ENCODE peak calls at places on chromosomes 12 and 14, in ten cellular contexts. G, W, F, B, Z, D, V, R, A and O are unnamed samples.

GRCh38 chr12:54429014-54429471 is 10.0 kb upstream of the ITGA5 start:
- DNase-seq in R (no peak), F (no peak), B (no peak), A (peak; percentile 71), V (no peak), Z (no peak), G (no peak), D (no peak), W (no peak), O (no peak)

GRCh38 chr12:56628671-56629458 is 1.3 kb downstream of the BAZ2A start:
- DNase-seq in D (peak; percentile 70), Z (peak; percentile 51), R (peak; percentile 51), F (peak; percentile 69), B (peak; percentile 54), V (peak; percentile 78), A (no peak), W (peak; percentile 72), G (no peak), O (peak; percentile 59)

GRCh38 chr14:104164512-104164911 is 26.1 kb downstream of the KIF26A start:
- DNase-seq in D (no peak), B (no peak), W (no peak), V (no peak), G (no peak), R (no peak), Z (no peak), F (no peak), A (no peak), O (no peak)

GRCh38 chr14:71321556-71322315 is 414.5 kb downstream of the PCNX1 start:
- DNase-seq in G (peak; percentile 44), Z (no peak), V (no peak), D (no peak), A (peak; percentile 76), F (peak; percentile 44), B (no peak), W (no peak), R (peak; percentile 19), O (peak; percentile 69)

GRCh38 chr12:110312581-110313360 is 31.7 kb downstream of the ATP2A2 start:
- DNase-seq in B (no peak), D (no peak), G (no peak), V (no peak), Z (no peak), R (peak; percentile 43), W (no peak), F (no peak), A (peak; percentile 76), O (no peak)

GRCh38 chr12:104443008-104443407 is 13.7 kb upstream of the CHST11 start:
- DNase-seq in Z (no peak), F (no peak), A (no peak), R (no peak), V (no peak), G (no peak), B (no peak), W (no peak), D (no peak), O (no peak)

GRCh38 chr14:96478119-96478518 is 24.1 kb upstream of the PAPOLA start:
- DNase-seq in D (no peak), G (no peak), V (no peak), B (no peak), A (no peak), W (no peak), R (no peak), F (no peak), Z (no peak), O (no peak)

GRCh38 chr14:73173092-73173735 is 36.9 kb downstream of the PSEN1 start:
- DNase-seq in B (no peak), Z (no peak), A (peak; percentile 27), G (peak; percentile 6), V (no peak), D (no peak), F (peak; percentile 88), W (no peak), R (peak; percentile 18), O (peak; percentile 35)

GRCh38 chr12:70459786-70460185 is 93.7 kb downstream of the KCNMB4 start:
- DNase-seq in G (no peak), V (no peak), D (no peak), R (no peak), A (no peak), F (peak; percentile 64), Z (no peak), W (no peak), B (no peak), O (no peak)

GRCh38 chr12:113439606-113440030 is 17.4 kb downstream of the SDSL start:
- DNase-seq in R (peak; percentile 74), G (peak; percentile 64), B (no peak), V (no peak), A (peak; percentile 41), D (peak; percentile 39), F (peak; percentile 65), W (no peak), Z (no peak), O (peak; percentile 92)

DNA sequence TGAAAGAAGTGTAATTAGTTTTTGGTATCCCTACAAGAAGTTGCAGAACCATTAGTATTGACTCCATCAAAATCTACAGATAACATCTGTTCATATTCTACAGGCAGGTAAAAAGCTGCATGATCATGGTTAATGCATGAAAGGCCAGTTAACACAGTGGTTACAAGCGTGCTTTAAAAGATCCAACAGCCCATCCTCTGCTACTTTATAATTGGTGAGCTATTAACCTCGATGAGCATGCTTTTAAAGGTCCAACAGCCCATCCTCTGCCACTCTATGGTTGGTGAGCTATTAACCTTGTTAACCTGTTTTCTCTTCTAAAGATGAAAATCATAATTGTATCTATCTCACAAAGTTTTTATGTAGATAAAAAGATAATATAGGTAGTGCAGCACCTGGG is 289.3 kb downstream of the DUSP6 start:
- DNase-seq in B (no peak), W (no peak), R (no peak), Z (no peak), A (no peak), D (no peak), F (no peak), G (no peak), V (no peak), O (no peak)
- H3K27ac ChIP-seq in B (no peak overlapping the region), W (no peak overlapping the region), R (no peak overlapping the region), Z (no peak overlapping the region), A (no peak overlapping the region), D (no peak overlapping the region), F (no peak overlapping the region), G (no peak overlapping the region), V (no peak overlapping the region), O (no peak overlapping the region)

DNA sequence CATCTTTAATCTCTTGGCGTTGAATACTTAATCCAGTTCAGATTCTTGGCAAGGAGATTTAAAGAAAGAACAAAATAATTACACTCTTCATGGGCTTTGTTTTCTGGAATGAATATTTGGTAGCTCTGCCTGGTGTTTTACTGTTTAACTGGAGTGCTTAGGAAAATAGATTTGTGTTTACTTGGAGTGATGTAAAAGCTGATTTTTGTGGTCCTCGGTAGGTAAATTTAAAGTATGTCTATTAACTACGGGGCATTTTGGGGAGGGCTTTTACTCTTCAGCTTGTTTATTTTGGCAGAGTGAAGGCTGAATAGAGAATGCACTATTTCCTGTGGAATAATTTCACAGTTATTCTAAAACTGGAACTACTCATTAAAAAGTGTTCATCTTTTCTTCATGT is 150.2 kb upstream of the LRIG3 start:
- DNase-seq in B (no peak), R (no peak), D (no peak), W (no peak), A (no peak), V (no peak), F (no peak), G (no peak), Z (no peak), O (no peak)
- H3K27ac ChIP-seq in B (no peak overlapping the region), R (no peak overlapping the region), D (no peak overlapping the region), W (no peak overlapping the region), A (no peak overlapping the region), V (no peak overlapping the region), F (no peak overlapping the region), G (no peak overlapping the region), Z (no peak overlapping the region), O (no peak overlapping the region)

DNA sequence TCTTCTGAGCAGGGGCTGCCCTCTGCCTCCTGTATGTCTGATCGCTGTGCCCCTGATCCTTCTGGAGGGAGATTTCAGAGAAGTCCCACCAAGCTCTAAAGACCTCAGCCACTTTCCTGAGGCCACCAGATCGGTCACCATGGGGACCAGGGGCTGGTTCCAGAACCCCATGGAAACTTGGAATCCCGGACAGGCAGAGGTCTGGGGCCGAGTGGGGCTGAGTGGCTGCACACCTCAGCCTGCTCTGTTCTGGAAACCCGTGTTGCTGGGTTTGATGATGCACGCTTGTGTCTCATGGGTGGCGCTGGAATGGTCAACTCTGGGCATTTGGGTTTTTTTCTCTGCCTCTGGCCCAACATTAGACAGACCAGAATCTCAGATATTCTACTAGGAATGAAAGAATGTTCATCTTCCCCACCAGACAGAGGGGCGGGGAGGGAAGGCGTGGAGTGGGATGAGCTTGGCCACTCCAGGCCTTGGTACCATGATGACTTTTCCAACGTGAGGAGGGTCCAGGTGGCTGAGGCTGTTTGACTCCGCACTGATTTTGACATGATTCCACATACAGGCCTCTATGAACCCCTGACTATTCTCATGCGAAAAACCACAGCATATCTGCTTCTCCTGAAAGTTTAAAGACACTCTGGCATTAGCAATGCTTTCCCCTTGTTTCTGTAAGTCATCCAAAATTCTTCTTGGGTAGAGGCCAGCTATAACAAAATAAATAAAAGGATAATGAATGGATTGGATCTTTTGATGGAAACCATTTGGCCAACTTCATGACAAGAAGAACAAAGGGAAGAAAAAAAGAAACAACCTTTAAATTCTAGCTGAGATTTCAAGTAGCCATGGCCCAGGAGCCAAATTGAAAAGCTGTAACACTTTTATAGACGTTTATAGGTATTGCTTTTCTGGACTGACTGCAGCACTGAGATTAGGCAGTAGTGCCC is 114.6 kb downstream of the ADGRD1 start:
- DNase-seq in R (no peak), Z (no peak), G (no peak), B (peak; percentile 10), F (no peak), W (no peak), A (no peak), V (no peak), D (no peak), O (no peak)
- H3K27ac ChIP-seq in R (no peak overlapping the region), Z (no peak overlapping the region), G (no peak overlapping the region), B (peak overlapping the region; percentile 74), F (no peak overlapping the region), W (no peak overlapping the region), A (no peak overlapping the region), V (peak overlapping the region; percentile 46), D (no peak overlapping the region), O (no peak overlapping the region)

DNA sequence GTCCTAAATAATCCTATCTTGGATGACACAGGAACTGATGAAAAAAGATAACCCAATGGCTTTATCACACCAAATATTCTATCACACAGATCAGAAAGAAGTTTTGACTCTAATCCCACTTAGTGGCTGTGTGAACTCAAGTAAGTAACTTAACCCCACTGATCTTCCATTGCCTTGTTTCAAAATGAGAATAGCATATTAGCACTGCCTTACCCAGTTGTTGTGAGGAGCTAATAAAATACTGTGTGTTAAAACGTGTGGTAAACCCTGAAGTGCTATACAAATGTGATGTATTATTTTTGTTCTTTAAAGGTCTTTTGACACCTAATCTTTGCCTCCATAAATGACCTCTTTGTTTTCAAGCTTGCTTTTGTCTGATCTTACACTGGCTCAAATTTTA is 60.9 kb upstream of the ARID2 start:
- DNase-seq in W (no peak), F (no peak), V (no peak), A (no peak), Z (no peak), D (no peak), B (no peak), G (no peak), R (no peak), O (no peak)
- H3K27ac ChIP-seq in W (no peak overlapping the region), F (no peak overlapping the region), V (no peak overlapping the region), A (no peak overlapping the region), Z (peak overlapping the region; percentile 8), D (peak overlapping the region; percentile 33), B (no peak overlapping the region), G (no peak overlapping the region), R (no peak overlapping the region), O (peak overlapping the region; percentile 44)

GRCh38 chr12:12909995-12910391 is 18.6 kb downstream of the GPRC5A start:
- DNase-seq in Z (no peak), F (no peak), G (no peak), W (no peak), R (no peak), D (no peak), B (no peak), V (no peak), A (no peak), O (no peak)
- H3K27ac ChIP-seq in Z (no peak overlapping the region), F (no peak overlapping the region), G (no peak overlapping the region), W (no peak overlapping the region), R (peak overlapping the region; percentile 34), D (peak overlapping the region; percentile 26), B (peak overlapping the region; percentile 36), V (peak overlapping the region; percentile 15), A (no peak overlapping the region), O (no peak overlapping the region)